ENCODE peak calls at places on chromosomes 4 and X, in nine cellular contexts. One of them, this sample, is unnamed.

GRCh38 chrX:64975491-64975890 is 759 bp downstream of the ZC4H2 start:
- DNase-seq in germinal center: peak
- DNase-seq in left ventricle myocardium inferior: peak
- DNase-seq in ACHN: peak
- DNase-seq in brain microvascular endothelial cell: peak
- DNase-seq in activated T-cell treated with anti-CD3 and anti-CD28 coated beads, Interleukin-2, amount 50 U/mL, for 72 hours: peak
- DNase-seq in mesendoderm: peak
- DNase-seq in HT-29: no peak
- DNase-seq in dorsolateral prefrontal cortex: peak
- DNase-seq in this sample: peak

GRCh38 chr4:3511187-3511586 is 21.0 kb downstream of the LRPAP1 start:
- DNase-seq in germinal center: no peak
- DNase-seq in left ventricle myocardium inferior: no peak
- DNase-seq in ACHN: no peak
- DNase-seq in brain microvascular endothelial cell: no peak
- DNase-seq in activated T-cell treated with anti-CD3 and anti-CD28 coated beads, Interleukin-2, amount 50 U/mL, for 72 hours: no peak
- DNase-seq in mesendoderm: no peak
- DNase-seq in HT-29: no peak
- DNase-seq in dorsolateral prefrontal cortex: no peak
- DNase-seq in this sample: no peak

GRCh38 chr4:109046549-109047171 is 255.8 kb downstream of the COL25A1 start:
- DNase-seq in germinal center: no peak
- DNase-seq in left ventricle myocardium inferior: no peak
- DNase-seq in ACHN: no peak
- DNase-seq in brain microvascular endothelial cell: peak
- DNase-seq in activated T-cell treated with anti-CD3 and anti-CD28 coated beads, Interleukin-2, amount 50 U/mL, for 72 hours: no peak
- DNase-seq in mesendoderm: no peak
- DNase-seq in HT-29: no peak
- DNase-seq in dorsolateral prefrontal cortex: no peak
- DNase-seq in this sample: no peak

GRCh38 chr4:16123356-16124084 is 39.7 kb upstream of the PROM1 start:
- DNase-seq in germinal center: no peak
- DNase-seq in left ventricle myocardium inferior: no peak
- DNase-seq in ACHN: no peak
- DNase-seq in brain microvascular endothelial cell: no peak
- DNase-seq in activated T-cell treated with anti-CD3 and anti-CD28 coated beads, Interleukin-2, amount 50 U/mL, for 72 hours: no peak
- DNase-seq in mesendoderm: no peak
- DNase-seq in HT-29: peak
- DNase-seq in dorsolateral prefrontal cortex: no peak
- DNase-seq in this sample: peak

GRCh38 chr4:142700521-142700920 is 145.6 kb downstream of the INPP4B start:
- DNase-seq in germinal center: no peak
- DNase-seq in left ventricle myocardium inferior: no peak
- DNase-seq in ACHN: no peak
- DNase-seq in brain microvascular endothelial cell: no peak
- DNase-seq in activated T-cell treated with anti-CD3 and anti-CD28 coated beads, Interleukin-2, amount 50 U/mL, for 72 hours: no peak
- DNase-seq in mesendoderm: no peak
- DNase-seq in HT-29: no peak
- DNase-seq in dorsolateral prefrontal cortex: no peak
- DNase-seq in this sample: no peak

GRCh38 chr4:6917445-6918241 is 8.0 kb downstream of the TBC1D14 start:
- DNase-seq in germinal center: peak
- DNase-seq in left ventricle myocardium inferior: peak
- DNase-seq in ACHN: no peak
- DNase-seq in brain microvascular endothelial cell: no peak
- DNase-seq in activated T-cell treated with anti-CD3 and anti-CD28 coated beads, Interleukin-2, amount 50 U/mL, for 72 hours: peak
- DNase-seq in mesendoderm: peak
- DNase-seq in HT-29: peak
- DNase-seq in dorsolateral prefrontal cortex: peak
- DNase-seq in this sample: peak

GRCh38 chrX:70398899-70399298 is 24.2 kb upstream of the GDPD2 start:
- DNase-seq in germinal center: no peak
- DNase-seq in left ventricle myocardium inferior: no peak
- DNase-seq in ACHN: no peak
- DNase-seq in brain microvascular endothelial cell: peak
- DNase-seq in activated T-cell treated with anti-CD3 and anti-CD28 coated beads, Interleukin-2, amount 50 U/mL, for 72 hours: no peak
- DNase-seq in mesendoderm: no peak
- DNase-seq in HT-29: no peak
- DNase-seq in dorsolateral prefrontal cortex: no peak
- DNase-seq in this sample: no peak

GRCh38 chr4:121873604-121874003 is 3.3 kb upstream of the BBS7 start:
- DNase-seq in germinal center: no peak
- DNase-seq in left ventricle myocardium inferior: no peak
- DNase-seq in ACHN: no peak
- DNase-seq in brain microvascular endothelial cell: no peak
- DNase-seq in activated T-cell treated with anti-CD3 and anti-CD28 coated beads, Interleukin-2, amount 50 U/mL, for 72 hours: no peak
- DNase-seq in mesendoderm: no peak
- DNase-seq in HT-29: no peak
- DNase-seq in dorsolateral prefrontal cortex: no peak
- DNase-seq in this sample: no peak

GRCh38 chr4:118086334-118086733 is 52.0 kb downstream of the NDST3 start:
- DNase-seq in germinal center: no peak
- DNase-seq in left ventricle myocardium inferior: no peak
- DNase-seq in ACHN: peak
- DNase-seq in brain microvascular endothelial cell: no peak
- DNase-seq in activated T-cell treated with anti-CD3 and anti-CD28 coated beads, Interleukin-2, amount 50 U/mL, for 72 hours: peak
- DNase-seq in mesendoderm: peak
- DNase-seq in HT-29: peak
- DNase-seq in dorsolateral prefrontal cortex: peak
- DNase-seq in this sample: peak

GRCh38 chr4:38782452-38783108 is at the start of gene TLR10:
- DNase-seq in germinal center: peak
- DNase-seq in left ventricle myocardium inferior: no peak
- DNase-seq in ACHN: peak
- DNase-seq in brain microvascular endothelial cell: peak
- DNase-seq in activated T-cell treated with anti-CD3 and anti-CD28 coated beads, Interleukin-2, amount 50 U/mL, for 72 hours: peak
- DNase-seq in mesendoderm: peak
- DNase-seq in HT-29: peak
- DNase-seq in dorsolateral prefrontal cortex: no peak
- DNase-seq in this sample: peak